ENCODE peak calls at places on chromosomes 5 and 9, in five cellular contexts. Q, R, H, D and J are unnamed samples.

GRCh38 chr9:128718475-128718874 is 5.5 kb downstream of the ZDHHC12 start:
- DNase-seq in D (no peak), R (no peak), Q (no peak), H (no peak), J (no peak)

GRCh38 chr5:157828949-157829639 is 29.9 kb downstream of the CLINT1 start:
- DNase-seq in R (peak; percentile 25), D (peak; percentile 4), Q (no peak), H (no peak), J (no peak)

GRCh38 chr5:181188700-181189362 is 16.2 kb downstream of the TRIM7 start:
- DNase-seq in Q (no peak), R (peak; percentile 86), D (no peak), H (peak; percentile 82), J (peak; percentile 84)

GRCh38 chr5:64299805-64300204 is 134.2 kb downstream of the RNF180 start:
- DNase-seq in D (no peak), R (no peak), H (no peak), Q (peak; percentile 20), J (no peak)

GRCh38 chr9:131651599-131651998 is 88.3 kb downstream of the RAPGEF1 start:
- DNase-seq in D (no peak), Q (no peak), R (no peak), H (no peak), J (no peak)

GRCh38 chr9:111807197-111807596 is 12.5 kb upstream of the SHOC1 start:
- DNase-seq in H (no peak), D (no peak), Q (no peak), R (no peak), J (no peak)

GRCh38 chr5:1799110-1799601 is 481 bp downstream of the MRPL36 start:
- DNase-seq in R (peak; percentile 63), Q (no peak), H (peak; percentile 3), D (peak; percentile 36), J (peak; percentile 90)

GRCh38 chr5:463952-464351 is 21.0 kb downstream of the EXOC3 start:
- DNase-seq in R (no peak), H (no peak), D (no peak), Q (no peak), J (no peak)

GRCh38 chr5:181070523-181070922 is 30.5 kb downstream of the BTNL9 start:
- DNase-seq in Q (no peak), R (no peak), H (no peak), D (no peak), J (no peak)